ENCODE peak calls at places on chromosomes 13 and 19, in six cellular contexts. H is HAP-1, M is heart left ventricle, E is uterus, I is stomach, V is neural progenitor cell. K is an unnamed sample.

GRCh38 chr19:8075158-8076086 is 22.9 kb downstream of the CCL25 start:
- DNase-seq in H (no peak), M (no peak), E (no peak), I (no peak), V (no peak), K (no peak)

GRCh38 chr19:7349961-7350711 is 1.4 kb downstream of the ARHGEF18 start:
- DNase-seq in H (no peak), M (no peak), E (no peak), I (no peak), V (no peak), K (no peak)

GRCh38 chr19:44641866-44642265 is 1.8 kb upstream of the PVR start:
- DNase-seq in H (no peak), M (peak; percentile 4), E (no peak), I (no peak), V (no peak), K (no peak)

GRCh38 chr19:782195-783043 is 14.8 kb upstream of the PTBP1 start:
- DNase-seq in H (peak; percentile 96), M (no peak), E (no peak), I (peak; percentile 53), V (peak; percentile 83), K (peak; percentile 66)

GRCh38 chr19:32749361-32749760 is 29.8 kb downstream of the TDRD12 start:
- DNase-seq in H (no peak), M (no peak), E (no peak), I (no peak), V (no peak), K (no peak)

GRCh38 chr19:46225558-46226004 is 4.0 kb upstream of the IGFL1 start:
- DNase-seq in H (no peak), M (no peak), E (no peak), I (no peak), V (peak; percentile 57), K (no peak)

GRCh38 chr13:45472171-45472705 is 7.5 kb downstream of the COG3 start:
- DNase-seq in H (no peak), M (no peak), E (no peak), I (no peak), V (no peak), K (no peak)

GRCh38 chr13:68697551-68697950 is 1410.1 kb upstream of the ATXN8OS start:
- DNase-seq in H (no peak), M (no peak), E (no peak), I (no peak), V (no peak), K (no peak)

GRCh38 chr13:102779426-102780159 is 6.0 kb upstream of the TEX30 start:
- DNase-seq in H (no peak), M (no peak), E (no peak), I (no peak), V (no peak), K (peak; percentile 18)

GRCh38 chr19:17528610-17529009 is 17.2 kb downstream of the PGLS start:
- DNase-seq in H (no peak), M (no peak), E (no peak), I (no peak), V (no peak), K (no peak)

GRCh38 chr19:17524651-17525050 is 13.2 kb downstream of the PGLS start:
- DNase-seq in H (no peak), M (no peak), E (no peak), I (no peak), V (no peak), K (no peak)

GRCh38 chr19:17527326-17527725 is 15.9 kb downstream of the PGLS start:
- DNase-seq in H (no peak), M (no peak), E (no peak), I (no peak), V (no peak), K (no peak)

GRCh38 chr19:17525141-17525540 is 13.7 kb downstream of the PGLS start:
- DNase-seq in H (no peak), M (no peak), E (no peak), I (no peak), V (no peak), K (no peak)

DNA sequence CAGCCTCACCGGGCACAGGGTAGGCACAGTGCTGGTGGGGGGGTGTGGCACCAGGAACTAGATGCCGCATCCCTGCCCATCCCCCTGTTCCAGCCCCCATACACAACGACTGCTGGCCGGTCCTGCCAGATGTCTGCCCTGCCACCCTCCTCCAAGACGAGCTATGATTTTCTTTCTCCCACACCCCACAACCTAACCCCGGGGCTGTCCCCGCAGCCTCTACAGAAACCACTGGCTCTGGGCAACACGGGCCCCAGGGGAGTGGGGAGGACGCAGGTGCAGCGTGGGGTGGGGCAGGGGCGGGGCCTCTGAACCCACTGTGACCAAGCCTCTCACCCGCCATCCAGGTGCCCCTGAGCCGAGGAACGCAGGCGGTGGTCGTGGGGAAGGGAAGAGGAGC is 15.5 kb downstream of the PGLS start:
- DNase-seq in H (no peak), M (no peak), E (no peak), I (no peak), V (no peak), K (no peak)
- H3K4me3 ChIP-seq in H (no peak overlapping the region), M (no peak overlapping the region), E (no peak overlapping the region), I (no peak overlapping the region), V (no peak overlapping the region), K (no peak overlapping the region)

GRCh38 chr19:35009424-35010415 is 9.6 kb downstream of the GRAMD1A start:
- DNase-seq in H (no peak), M (no peak), E (no peak), I (no peak), V (no peak), K (no peak)
- H3K4me1 ChIP-seq in H (no peaks in the 10 kb centered on the region), M (peaks cover 31% of the 10 kb centered on the region), E (peaks cover 8% of the 10 kb centered on the region), I (peaks cover 58% of the 10 kb centered on the region), V (no peaks in the 10 kb centered on the region), K (peaks cover 5% of the 10 kb centered on the region)

GRCh38 chr13:98544105-98544710 is 32.7 kb downstream of the STK24 start:
- DNase-seq in H (no peak), M (no peak), E (no peak), I (no peak), V (no peak), K (peak; percentile 82)
- H3K4me3 ChIP-seq in H (no peak overlapping the region), M (no peak overlapping the region), E (no peak overlapping the region), I (no peak overlapping the region), V (no peak overlapping the region), K (no peak overlapping the region)

DNA sequence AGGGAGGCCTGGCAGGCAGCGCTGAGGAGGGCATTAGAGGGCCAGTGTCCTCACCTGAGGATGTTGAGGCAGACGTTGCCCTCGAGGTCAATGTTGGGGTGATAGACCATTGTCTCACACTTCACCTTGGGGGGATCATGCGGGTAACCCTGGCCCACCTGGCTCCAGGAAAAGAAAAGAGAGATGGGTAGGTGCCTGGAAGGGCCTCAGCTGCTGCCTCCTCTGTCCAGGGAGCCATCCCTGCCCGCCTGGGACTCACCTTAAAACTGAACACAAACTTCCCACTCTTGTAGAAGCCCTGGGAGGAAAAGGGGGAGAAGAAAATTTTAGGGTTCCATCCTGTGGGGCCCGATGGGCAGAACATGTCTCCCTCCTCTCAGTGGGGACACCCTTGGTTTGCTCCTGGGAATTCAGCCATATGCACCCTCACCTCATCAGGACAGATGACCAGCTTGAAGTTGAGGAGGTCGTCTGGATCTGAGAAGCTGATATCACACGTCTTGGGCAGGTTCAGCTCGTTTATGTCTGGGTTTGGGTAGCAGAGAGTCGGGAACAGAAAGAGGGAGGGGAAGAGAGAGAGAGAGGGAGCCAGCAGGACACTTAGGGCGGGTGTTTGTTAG is 1.7 kb downstream of the UBE2M start:
- DNase-seq in H (no peak), M (peak; percentile 24), E (no peak), I (no peak), V (no peak), K (no peak)
- H3K4me1 ChIP-seq in H (peaks cover 15% of the 10 kb centered on the region), M (peaks cover 47% of the 10 kb centered on the region), E (peaks cover 12% of the 10 kb centered on the region), I (peaks cover 60% of the 10 kb centered on the region), V (peaks cover 23% of the 10 kb centered on the region), K (peaks cover 4% of the 10 kb centered on the region)

GRCh38 chr19:50556236-50557008 is 11.8 kb downstream of the LRRC4B start:
- DNase-seq in H (peak; percentile 50), M (peak; percentile 87), E (peak; percentile 62), I (peak; percentile 72), V (peak; percentile 95), K (peak; percentile 14)
- H3K4me3 ChIP-seq in H (peak overlapping the region; percentile 38), M (peak overlapping the region; percentile 56), E (peak overlapping the region; percentile 35), I (peak overlapping the region; percentile 53), V (peak overlapping the region; percentile 53), K (no peak overlapping the region)

DNA sequence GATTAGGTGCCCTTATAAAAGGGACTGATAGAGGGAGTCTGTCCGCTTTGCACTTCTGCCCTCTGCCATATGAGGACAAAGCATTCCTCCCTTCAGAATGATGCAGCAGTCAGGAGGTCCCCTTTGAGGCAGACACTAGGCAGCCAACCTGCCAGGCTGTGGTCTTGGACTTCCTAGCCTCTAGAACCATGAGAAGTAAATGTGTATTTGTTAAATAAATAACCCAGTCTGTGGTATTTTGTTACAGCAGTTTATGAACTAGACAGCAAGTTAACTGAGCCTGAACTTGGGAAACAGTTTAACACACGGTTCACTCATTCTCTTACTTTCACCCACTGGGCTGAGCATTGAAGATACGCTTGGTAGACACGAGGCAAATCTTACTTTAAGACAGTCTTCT is 313.2 kb downstream of the UQCRFS1 start:
- DNase-seq in H (no peak), M (no peak), E (no peak), I (no peak), V (no peak), K (no peak)
- H3K4me1 ChIP-seq in H (no peaks in the 10 kb centered on the region), M (no peaks in the 10 kb centered on the region), E (no peaks in the 10 kb centered on the region), I (no peaks in the 10 kb centered on the region), V (no peaks in the 10 kb centered on the region), K (no peaks in the 10 kb centered on the region)

DNA sequence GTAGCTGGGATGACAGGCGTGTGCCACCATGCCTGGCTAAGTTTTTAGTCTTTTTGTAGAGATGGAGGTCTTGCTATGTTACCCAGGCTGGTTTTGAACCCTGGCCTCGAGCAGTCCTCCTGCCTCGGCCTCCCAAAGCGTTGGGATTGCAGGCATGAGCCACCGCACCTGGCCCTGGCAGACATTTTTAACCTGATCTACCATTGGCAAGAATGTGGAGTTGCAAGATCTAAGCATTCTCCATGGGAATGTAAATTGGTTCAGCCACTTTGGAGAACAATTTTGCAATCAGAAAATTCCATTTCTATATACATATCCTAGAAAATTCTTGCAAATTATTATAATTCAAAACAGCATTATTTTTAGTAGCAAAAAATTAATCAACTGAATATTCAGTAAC is 24.3 kb upstream of the DCUN1D2 start:
- DNase-seq in H (no peak), M (no peak), E (no peak), I (no peak), V (no peak), K (no peak)
- H3K4me3 ChIP-seq in H (no peak overlapping the region), M (no peak overlapping the region), E (no peak overlapping the region), I (no peak overlapping the region), V (no peak overlapping the region), K (no peak overlapping the region)

GRCh38 chr13:112741185-112741755 is 51.4 kb downstream of the ATP11A start:
- DNase-seq in H (no peak), M (no peak), E (no peak), I (no peak), V (no peak), K (no peak)
- H3K4me1 ChIP-seq in H (no peaks in the 10 kb centered on the region), M (peaks cover 33% of the 10 kb centered on the region), E (no peaks in the 10 kb centered on the region), I (no peaks in the 10 kb centered on the region), V (peaks cover 3% of the 10 kb centered on the region), K (no peaks in the 10 kb centered on the region)

K was measured in small intestine.